ENCODE peak calls at places on chromosomes 12 and 14, in seven cellular contexts. One of them, this sample, is unnamed.

GRCh38 chr12:111773801-111774551 is 7.2 kb downstream of the ALDH2 start:
- DNase-seq in tibial nerve: peak
- DNase-seq in ascending aorta: no peak
- DNase-seq in OCI-LY7: no peak
- DNase-seq in ovary: peak
- DNase-seq in heart right ventricle: peak
- DNase-seq in mammary epithelial cell: peak
- DNase-seq in this sample: peak

GRCh38 chr12:127711108-127711507 is 555.9 kb upstream of the TMEM132C start:
- DNase-seq in tibial nerve: no peak
- DNase-seq in mammary epithelial cell: no peak
- DNase-seq in heart right ventricle: no peak
- DNase-seq in OCI-LY7: no peak
- DNase-seq in ovary: no peak
- DNase-seq in ascending aorta: no peak
- DNase-seq in this sample: no peak

GRCh38 chr14:104358528-104359300 is 220.3 kb downstream of the KIF26A start:
- DNase-seq in OCI-LY7: no peak
- DNase-seq in mammary epithelial cell: no peak
- DNase-seq in ascending aorta: peak
- DNase-seq in ovary: peak
- DNase-seq in heart right ventricle: no peak
- DNase-seq in tibial nerve: no peak
- DNase-seq in this sample: peak

GRCh38 chr12:122201381-122201780 is 2.1 kb upstream of the B3GNT4 start:
- DNase-seq in ovary: no peak
- DNase-seq in ascending aorta: no peak
- DNase-seq in tibial nerve: no peak
- DNase-seq in mammary epithelial cell: no peak
- DNase-seq in heart right ventricle: no peak
- DNase-seq in OCI-LY7: no peak
- DNase-seq in this sample: no peak

GRCh38 chr12:94280063-94280462 is 131.7 kb downstream of the PLXNC1 start:
- DNase-seq in OCI-LY7: no peak
- DNase-seq in mammary epithelial cell: no peak
- DNase-seq in tibial nerve: no peak
- DNase-seq in heart right ventricle: no peak
- DNase-seq in ovary: no peak
- DNase-seq in ascending aorta: no peak
- DNase-seq in this sample: no peak

GRCh38 chr14:94379291-94380224 is 8.8 kb downstream of the SERPINA1 start:
- DNase-seq in OCI-LY7: no peak
- DNase-seq in ascending aorta: no peak
- DNase-seq in heart right ventricle: no peak
- DNase-seq in mammary epithelial cell: peak
- DNase-seq in tibial nerve: no peak
- DNase-seq in ovary: no peak
- DNase-seq in this sample: no peak

GRCh38 chr12:68733661-68734071 is 12.3 kb upstream of the SLC35E3 start:
- DNase-seq in heart right ventricle: no peak
- DNase-seq in ascending aorta: no peak
- DNase-seq in OCI-LY7: no peak
- DNase-seq in tibial nerve: no peak
- DNase-seq in ovary: no peak
- DNase-seq in mammary epithelial cell: peak
- DNase-seq in this sample: no peak

GRCh38 chr12:57476162-57476992 is 3.3 kb downstream of the ARHGAP9 start:
- DNase-seq in OCI-LY7: peak
- DNase-seq in ovary: no peak
- DNase-seq in ascending aorta: no peak
- DNase-seq in tibial nerve: no peak
- DNase-seq in heart right ventricle: no peak
- DNase-seq in mammary epithelial cell: no peak
- DNase-seq in this sample: no peak

GRCh38 chr12:6765048-6765633 is 1.0 kb upstream of the PTMS start:
- DNase-seq in heart right ventricle: no peak
- DNase-seq in OCI-LY7: no peak
- DNase-seq in tibial nerve: no peak
- DNase-seq in ovary: no peak
- DNase-seq in ascending aorta: no peak
- DNase-seq in mammary epithelial cell: peak
- DNase-seq in this sample: no peak

GRCh38 chr12:1857821-1858220 is 37.5 kb downstream of the LRTM2 start:
- DNase-seq in ascending aorta: no peak
- DNase-seq in ovary: no peak
- DNase-seq in OCI-LY7: no peak
- DNase-seq in tibial nerve: no peak
- DNase-seq in mammary epithelial cell: no peak
- DNase-seq in heart right ventricle: no peak
- DNase-seq in this sample: no peak

GRCh38 chr12:40378721-40379120 is 153.9 kb downstream of the LRRK2 start:
- DNase-seq in mammary epithelial cell: no peak
- DNase-seq in tibial nerve: no peak
- DNase-seq in ascending aorta: no peak
- DNase-seq in OCI-LY7: no peak
- DNase-seq in ovary: no peak
- DNase-seq in heart right ventricle: no peak
- DNase-seq in this sample: no peak

GRCh38 chr12:25958254-25959068 is at the start of gene RASSF8:
- DNase-seq in OCI-LY7: no peak
- DNase-seq in tibial nerve: peak
- DNase-seq in mammary epithelial cell: peak
- DNase-seq in heart right ventricle: peak
- DNase-seq in ascending aorta: no peak
- DNase-seq in ovary: peak
- DNase-seq in this sample: peak

GRCh38 chr14:35045798-35046047 is 349 bp upstream of the FAM177A1 start:
- DNase-seq in tibial nerve: no peak
- DNase-seq in OCI-LY7: no peak
- DNase-seq in mammary epithelial cell: no peak
- DNase-seq in heart right ventricle: no peak
- DNase-seq in ascending aorta: no peak
- DNase-seq in ovary: no peak
- DNase-seq in this sample: no peak

GRCh38 chr12:31618228-31619025 is 27.5 kb upstream of the DENND5B start:
- DNase-seq in ascending aorta: no peak
- DNase-seq in heart right ventricle: no peak
- DNase-seq in ovary: no peak
- DNase-seq in tibial nerve: no peak
- DNase-seq in mammary epithelial cell: no peak
- DNase-seq in OCI-LY7: no peak
- DNase-seq in this sample: no peak

GRCh38 chr14:84797326-84797725 is 732.6 kb upstream of the FLRT2 start:
- DNase-seq in OCI-LY7: no peak
- DNase-seq in mammary epithelial cell: no peak
- DNase-seq in tibial nerve: no peak
- DNase-seq in ovary: no peak
- DNase-seq in ascending aorta: no peak
- DNase-seq in heart right ventricle: no peak
- DNase-seq in this sample: no peak

GRCh38 chr14:49173765-49174373 is 412.3 kb downstream of the RPS29 start:
- DNase-seq in tibial nerve: no peak
- DNase-seq in mammary epithelial cell: peak
- DNase-seq in ovary: no peak
- DNase-seq in heart right ventricle: no peak
- DNase-seq in ascending aorta: no peak
- DNase-seq in OCI-LY7: peak
- DNase-seq in this sample: no peak

GRCh38 chr14:35897616-35898111 is 71.5 kb downstream of the BRMS1L start:
- DNase-seq in heart right ventricle: no peak
- DNase-seq in mammary epithelial cell: no peak
- DNase-seq in ovary: no peak
- DNase-seq in OCI-LY7: no peak
- DNase-seq in ascending aorta: no peak
- DNase-seq in tibial nerve: no peak
- DNase-seq in this sample: no peak

GRCh38 chr12:47164116-47164515 is 84.4 kb upstream of the AMIGO2 start:
- DNase-seq in heart right ventricle: no peak
- DNase-seq in tibial nerve: no peak
- DNase-seq in ascending aorta: no peak
- DNase-seq in mammary epithelial cell: no peak
- DNase-seq in ovary: no peak
- DNase-seq in OCI-LY7: no peak
- DNase-seq in this sample: no peak

GRCh38 chr12:99131761-99132199 is 486.7 kb downstream of the APAF1 start:
- DNase-seq in OCI-LY7: no peak
- DNase-seq in tibial nerve: no peak
- DNase-seq in ascending aorta: no peak
- DNase-seq in mammary epithelial cell: no peak
- DNase-seq in heart right ventricle: peak
- DNase-seq in ovary: no peak
- DNase-seq in this sample: peak

GRCh38 chr14:74275265-74275841 is 27.4 kb downstream of the ABCD4 start:
- DNase-seq in ascending aorta: no peak
- DNase-seq in ovary: no peak
- DNase-seq in mammary epithelial cell: peak
- DNase-seq in tibial nerve: no peak
- DNase-seq in OCI-LY7: no peak
- DNase-seq in heart right ventricle: no peak
- DNase-seq in this sample: no peak

GRCh38 chr12:110661337-110661972 is 27.5 kb downstream of the HVCN1 start:
- DNase-seq in ascending aorta: no peak
- DNase-seq in tibial nerve: no peak
- DNase-seq in mammary epithelial cell: no peak
- DNase-seq in heart right ventricle: no peak
- DNase-seq in ovary: no peak
- DNase-seq in OCI-LY7: peak
- DNase-seq in this sample: peak

GRCh38 chr12:96104566-96104965 is 69.2 kb upstream of the LTA4H start:
- DNase-seq in OCI-LY7: no peak
- DNase-seq in heart right ventricle: no peak
- DNase-seq in tibial nerve: no peak
- DNase-seq in ovary: no peak
- DNase-seq in mammary epithelial cell: no peak
- DNase-seq in ascending aorta: no peak
- DNase-seq in this sample: no peak

GRCh38 chr12:45462506-45462905 is 246.6 kb downstream of the ANO6 start:
- DNase-seq in heart right ventricle: no peak
- DNase-seq in ascending aorta: no peak
- DNase-seq in ovary: no peak
- DNase-seq in OCI-LY7: no peak
- DNase-seq in tibial nerve: no peak
- DNase-seq in mammary epithelial cell: no peak
- DNase-seq in this sample: no peak

GRCh38 chr12:92992041-92992440 is 62.9 kb upstream of the EEA1 start:
- DNase-seq in heart right ventricle: no peak
- DNase-seq in tibial nerve: no peak
- DNase-seq in ascending aorta: no peak
- DNase-seq in OCI-LY7: no peak
- DNase-seq in ovary: no peak
- DNase-seq in mammary epithelial cell: no peak
- DNase-seq in this sample: no peak

GRCh38 chr12:66539451-66539850 is 139.4 kb downstream of the GRIP1 start:
- DNase-seq in OCI-LY7: no peak
- DNase-seq in tibial nerve: no peak
- DNase-seq in ovary: no peak
- DNase-seq in ascending aorta: no peak
- DNase-seq in mammary epithelial cell: no peak
- DNase-seq in heart right ventricle: no peak
- DNase-seq in this sample: no peak

GRCh38 chr12:120079352-120080042 is 37.1 kb downstream of the RAB35 start:
- DNase-seq in OCI-LY7: no peak
- DNase-seq in ascending aorta: no peak
- DNase-seq in mammary epithelial cell: peak
- DNase-seq in heart right ventricle: no peak
- DNase-seq in ovary: no peak
- DNase-seq in tibial nerve: no peak
- DNase-seq in this sample: no peak

GRCh38 chr12:25500651-25501050 is 52.4 kb downstream of the LMNTD1 start:
- DNase-seq in ovary: no peak
- DNase-seq in tibial nerve: no peak
- DNase-seq in mammary epithelial cell: peak
- DNase-seq in OCI-LY7: no peak
- DNase-seq in ascending aorta: no peak
- DNase-seq in heart right ventricle: no peak
- DNase-seq in this sample: no peak

GRCh38 chr14:100851946-100852620 is 26.2 kb downstream of the MEG3 start:
- DNase-seq in heart right ventricle: no peak
- DNase-seq in tibial nerve: no peak
- DNase-seq in ovary: no peak
- DNase-seq in ascending aorta: no peak
- DNase-seq in mammary epithelial cell: no peak
- DNase-seq in OCI-LY7: no peak
- DNase-seq in this sample: no peak
- H3K27ac ChIP-seq in heart right ventricle: no peak
- H3K27ac ChIP-seq in tibial nerve: no peak
- H3K27ac ChIP-seq in ovary: no peak
- H3K27ac ChIP-seq in ascending aorta: no peak
- H3K27ac ChIP-seq in mammary epithelial cell: no peak
- H3K27ac ChIP-seq in OCI-LY7: no peak
- H3K27ac ChIP-seq in this sample: no peak

GRCh38 chr14:100108840-100109593 is 43.8 kb downstream of the EVL start:
- DNase-seq in mammary epithelial cell: no peak
- DNase-seq in tibial nerve: no peak
- DNase-seq in OCI-LY7: no peak
- DNase-seq in ascending aorta: no peak
- DNase-seq in heart right ventricle: no peak
- DNase-seq in ovary: no peak
- DNase-seq in this sample: no peak
- H3K27ac ChIP-seq in mammary epithelial cell: no peak
- H3K27ac ChIP-seq in tibial nerve: no peak
- H3K27ac ChIP-seq in OCI-LY7: no peak
- H3K27ac ChIP-seq in ascending aorta: no peak
- H3K27ac ChIP-seq in heart right ventricle: peak
- H3K27ac ChIP-seq in ovary: no peak
- H3K27ac ChIP-seq in this sample: no peak

GRCh38 chr12:10154145-10154496 is 17.8 kb downstream of the OLR1 start:
- DNase-seq in OCI-LY7: no peak
- DNase-seq in heart right ventricle: peak
- DNase-seq in ovary: no peak
- DNase-seq in ascending aorta: no peak
- DNase-seq in mammary epithelial cell: no peak
- DNase-seq in tibial nerve: no peak
- DNase-seq in this sample: no peak
- H3K27ac ChIP-seq in OCI-LY7: no peak
- H3K27ac ChIP-seq in heart right ventricle: peak
- H3K27ac ChIP-seq in ovary: no peak
- H3K27ac ChIP-seq in ascending aorta: peak
- H3K27ac ChIP-seq in mammary epithelial cell: no peak
- H3K27ac ChIP-seq in tibial nerve: peak
- H3K27ac ChIP-seq in this sample: peak

GRCh38 chr14:60968099-60968498 is 12.8 kb downstream of the TRMT5 start:
- DNase-seq in heart right ventricle: no peak
- DNase-seq in OCI-LY7: no peak
- DNase-seq in ascending aorta: no peak
- DNase-seq in tibial nerve: no peak
- DNase-seq in mammary epithelial cell: no peak
- DNase-seq in ovary: no peak
- DNase-seq in this sample: no peak
- H3K27ac ChIP-seq in heart right ventricle: no peak
- H3K27ac ChIP-seq in OCI-LY7: no peak
- H3K27ac ChIP-seq in ascending aorta: no peak
- H3K27ac ChIP-seq in tibial nerve: no peak
- H3K27ac ChIP-seq in mammary epithelial cell: no peak
- H3K27ac ChIP-seq in ovary: no peak
- H3K27ac ChIP-seq in this sample: peak

GRCh38 chr14:77238996-77239395 is 32.0 kb downstream of the NGB start:
- DNase-seq in OCI-LY7: no peak
- DNase-seq in tibial nerve: no peak
- DNase-seq in heart right ventricle: no peak
- DNase-seq in ascending aorta: no peak
- DNase-seq in mammary epithelial cell: no peak
- DNase-seq in ovary: no peak
- DNase-seq in this sample: no peak
- H3K27ac ChIP-seq in OCI-LY7: no peak
- H3K27ac ChIP-seq in tibial nerve: no peak
- H3K27ac ChIP-seq in heart right ventricle: no peak
- H3K27ac ChIP-seq in ascending aorta: no peak
- H3K27ac ChIP-seq in mammary epithelial cell: no peak
- H3K27ac ChIP-seq in ovary: no peak
- H3K27ac ChIP-seq in this sample: no peak